ENCODE peak calls at places on chromosomes 13 and 19, in eight cellular contexts. One of them, this sample, is unnamed.

GRCh38 chr19:57068326-57068725 is 51.5 kb upstream of the USP29 start:
- DNase-seq in LoVo: no peak
- DNase-seq in H9: no peak
- DNase-seq in neural crest cell: no peak
- DNase-seq in pancreas: no peak
- DNase-seq in epithelial cell of proximal tubule: no peak
- DNase-seq in bronchial epithelial cell: no peak
- DNase-seq in heart right ventricle: no peak
- DNase-seq in this sample: no peak

GRCh38 chr13:26025771-26026170 is 26.0 kb downstream of the SHISA2 start:
- DNase-seq in LoVo: no peak
- DNase-seq in H9: no peak
- DNase-seq in neural crest cell: no peak
- DNase-seq in pancreas: no peak
- DNase-seq in epithelial cell of proximal tubule: no peak
- DNase-seq in bronchial epithelial cell: no peak
- DNase-seq in heart right ventricle: no peak
- DNase-seq in this sample: no peak

GRCh38 chr13:90968510-90968909 is 379.0 kb upstream of the MIR17HG start:
- DNase-seq in LoVo: peak; percentile 21
- DNase-seq in H9: peak; percentile 48
- DNase-seq in neural crest cell: peak; percentile 20
- DNase-seq in pancreas: no peak
- DNase-seq in epithelial cell of proximal tubule: no peak
- DNase-seq in bronchial epithelial cell: peak; percentile 29
- DNase-seq in heart right ventricle: no peak
- DNase-seq in this sample: no peak

GRCh38 chr19:44924243-44924725 is 9.9 kb downstream of the APOC1 start:
- DNase-seq in LoVo: no peak
- DNase-seq in H9: no peak
- DNase-seq in neural crest cell: no peak
- DNase-seq in pancreas: no peak
- DNase-seq in epithelial cell of proximal tubule: no peak
- DNase-seq in bronchial epithelial cell: no peak
- DNase-seq in heart right ventricle: no peak
- DNase-seq in this sample: no peak

GRCh38 chr13:26046639-26047038 is 5.2 kb downstream of the SHISA2 start:
- DNase-seq in LoVo: no peak
- DNase-seq in H9: no peak
- DNase-seq in neural crest cell: no peak
- DNase-seq in pancreas: no peak
- DNase-seq in epithelial cell of proximal tubule: no peak
- DNase-seq in bronchial epithelial cell: no peak
- DNase-seq in heart right ventricle: no peak
- DNase-seq in this sample: no peak

GRCh38 chr13:22735381-22735995 is 445.3 kb upstream of the SGCG start:
- DNase-seq in LoVo: no peak
- DNase-seq in H9: peak; percentile 43
- DNase-seq in neural crest cell: no peak
- DNase-seq in pancreas: no peak
- DNase-seq in epithelial cell of proximal tubule: no peak
- DNase-seq in bronchial epithelial cell: no peak
- DNase-seq in heart right ventricle: no peak
- DNase-seq in this sample: no peak

GRCh38 chr19:33883869-33884519 is 87.3 kb downstream of the KCTD15 start:
- DNase-seq in LoVo: no peak
- DNase-seq in H9: peak; percentile 75
- DNase-seq in neural crest cell: no peak
- DNase-seq in pancreas: peak; percentile 79
- DNase-seq in epithelial cell of proximal tubule: no peak
- DNase-seq in bronchial epithelial cell: no peak
- DNase-seq in heart right ventricle: peak; percentile 21
- DNase-seq in this sample: no peak

GRCh38 chr13:47258384-47258783 is 361.5 kb upstream of the HTR2A start:
- DNase-seq in LoVo: no peak
- DNase-seq in H9: no peak
- DNase-seq in neural crest cell: no peak
- DNase-seq in pancreas: no peak
- DNase-seq in epithelial cell of proximal tubule: no peak
- DNase-seq in bronchial epithelial cell: no peak
- DNase-seq in heart right ventricle: no peak
- DNase-seq in this sample: no peak

GRCh38 chr19:33819875-33820781 is 23.5 kb downstream of the KCTD15 start:
- DNase-seq in LoVo: peak; percentile 86
- DNase-seq in H9: peak; percentile 83
- DNase-seq in neural crest cell: peak; percentile 48
- DNase-seq in pancreas: peak; percentile 73
- DNase-seq in epithelial cell of proximal tubule: no peak
- DNase-seq in bronchial epithelial cell: peak; percentile 92
- DNase-seq in heart right ventricle: peak; percentile 84
- DNase-seq in this sample: peak; percentile 73

GRCh38 chr13:100124265-100124664 is 35.4 kb downstream of the PCCA start:
- DNase-seq in LoVo: no peak
- DNase-seq in H9: no peak
- DNase-seq in neural crest cell: no peak
- DNase-seq in pancreas: no peak
- DNase-seq in epithelial cell of proximal tubule: no peak
- DNase-seq in bronchial epithelial cell: peak; percentile 50
- DNase-seq in heart right ventricle: no peak
- DNase-seq in this sample: no peak

GRCh38 chr19:36113895-36114762 is 546 bp downstream of the POLR2I start:
- DNase-seq in LoVo: no peak
- DNase-seq in H9: peak; percentile 64
- DNase-seq in neural crest cell: no peak
- DNase-seq in pancreas: peak; percentile 48
- DNase-seq in epithelial cell of proximal tubule: no peak
- DNase-seq in bronchial epithelial cell: peak; percentile 22
- DNase-seq in heart right ventricle: no peak
- DNase-seq in this sample: peak; percentile 50

GRCh38 chr13:109743706-109744453 is 42.5 kb downstream of the IRS2 start:
- DNase-seq in LoVo: peak; percentile 79
- DNase-seq in H9: peak; percentile 43
- DNase-seq in neural crest cell: no peak
- DNase-seq in pancreas: no peak
- DNase-seq in epithelial cell of proximal tubule: peak; percentile 46
- DNase-seq in bronchial epithelial cell: peak; percentile 92
- DNase-seq in heart right ventricle: no peak
- DNase-seq in this sample: no peak

GRCh38 chr19:29871143-29871542 is 59.4 kb downstream of the CCNE1 start:
- DNase-seq in LoVo: no peak
- DNase-seq in H9: no peak
- DNase-seq in neural crest cell: no peak
- DNase-seq in pancreas: no peak
- DNase-seq in epithelial cell of proximal tubule: no peak
- DNase-seq in bronchial epithelial cell: no peak
- DNase-seq in heart right ventricle: no peak
- DNase-seq in this sample: no peak

GRCh38 chr19:8609210-8610040 is 1.1 kb downstream of the ADAMTS10 start:
- DNase-seq in LoVo: no peak
- DNase-seq in H9: peak; percentile 82
- DNase-seq in neural crest cell: peak; percentile 50
- DNase-seq in pancreas: peak; percentile 46
- DNase-seq in epithelial cell of proximal tubule: no peak
- DNase-seq in bronchial epithelial cell: no peak
- DNase-seq in heart right ventricle: peak; percentile 72
- DNase-seq in this sample: peak; percentile 68

GRCh38 chr19:33302974-33303790 is 848 bp upstream of the CEBPA start:
- DNase-seq in LoVo: peak; percentile 43
- DNase-seq in H9: peak; percentile 66
- DNase-seq in neural crest cell: peak; percentile 52
- DNase-seq in pancreas: peak; percentile 73
- DNase-seq in epithelial cell of proximal tubule: no peak
- DNase-seq in bronchial epithelial cell: no peak
- DNase-seq in heart right ventricle: peak; percentile 58
- DNase-seq in this sample: peak; percentile 20

GRCh38 chr19:42528354-42529247 is at the start of gene CEACAM1:
- DNase-seq in LoVo: peak; percentile 72
- DNase-seq in H9: no peak
- DNase-seq in neural crest cell: no peak
- DNase-seq in pancreas: no peak
- DNase-seq in epithelial cell of proximal tubule: no peak
- DNase-seq in bronchial epithelial cell: peak; percentile 55
- DNase-seq in heart right ventricle: peak; percentile 30
- DNase-seq in this sample: no peak

GRCh38 chr13:79380943-79381445 is 25.1 kb downstream of the RBM26 start:
- DNase-seq in LoVo: peak; percentile 20
- DNase-seq in H9: no peak
- DNase-seq in neural crest cell: no peak
- DNase-seq in pancreas: no peak
- DNase-seq in epithelial cell of proximal tubule: no peak
- DNase-seq in bronchial epithelial cell: no peak
- DNase-seq in heart right ventricle: no peak
- DNase-seq in this sample: no peak

GRCh38 chr19:41848666-41849065 is 3.8 kb downstream of the DMRTC2 start:
- DNase-seq in LoVo: no peak
- DNase-seq in H9: no peak
- DNase-seq in neural crest cell: no peak
- DNase-seq in pancreas: no peak
- DNase-seq in epithelial cell of proximal tubule: no peak
- DNase-seq in bronchial epithelial cell: no peak
- DNase-seq in heart right ventricle: no peak
- DNase-seq in this sample: no peak

GRCh38 chr19:56721714-56722113 is 50.2 kb upstream of the ZNF835 start:
- DNase-seq in LoVo: no peak
- DNase-seq in H9: no peak
- DNase-seq in neural crest cell: no peak
- DNase-seq in pancreas: no peak
- DNase-seq in epithelial cell of proximal tubule: no peak
- DNase-seq in bronchial epithelial cell: no peak
- DNase-seq in heart right ventricle: no peak
- DNase-seq in this sample: no peak

GRCh38 chr19:31279436-31279765 is 69.8 kb downstream of the TSHZ3 start:
- DNase-seq in LoVo: no peak
- DNase-seq in H9: no peak
- DNase-seq in neural crest cell: no peak
- DNase-seq in pancreas: no peak
- DNase-seq in epithelial cell of proximal tubule: no peak
- DNase-seq in bronchial epithelial cell: no peak
- DNase-seq in heart right ventricle: no peak
- DNase-seq in this sample: peak; percentile 21

GRCh38 chr13:86155756-86156155 is 356.5 kb upstream of the SLITRK6 start:
- DNase-seq in LoVo: no peak
- DNase-seq in H9: no peak
- DNase-seq in neural crest cell: no peak
- DNase-seq in pancreas: no peak
- DNase-seq in epithelial cell of proximal tubule: no peak
- DNase-seq in bronchial epithelial cell: no peak
- DNase-seq in heart right ventricle: no peak
- DNase-seq in this sample: no peak

GRCh38 chr13:49627831-49628652 is at the start of gene ARL11:
- DNase-seq in LoVo: no peak
- DNase-seq in H9: peak; percentile 92
- DNase-seq in neural crest cell: no peak
- DNase-seq in pancreas: no peak
- DNase-seq in epithelial cell of proximal tubule: no peak
- DNase-seq in bronchial epithelial cell: peak; percentile 32
- DNase-seq in heart right ventricle: peak; percentile 60
- DNase-seq in this sample: no peak

GRCh38 chr19:18397242-18398202 is at the start of gene LRRC25:
- DNase-seq in LoVo: no peak
- DNase-seq in H9: peak; percentile 79
- DNase-seq in neural crest cell: no peak
- DNase-seq in pancreas: peak; percentile 51
- DNase-seq in epithelial cell of proximal tubule: no peak
- DNase-seq in bronchial epithelial cell: no peak
- DNase-seq in heart right ventricle: peak; percentile 38
- DNase-seq in this sample: peak; percentile 76

GRCh38 chr13:113155982-113156655 is 2.3 kb upstream of the PROZ start:
- DNase-seq in LoVo: no peak
- DNase-seq in H9: peak; percentile 8
- DNase-seq in neural crest cell: no peak
- DNase-seq in pancreas: no peak
- DNase-seq in epithelial cell of proximal tubule: no peak
- DNase-seq in bronchial epithelial cell: no peak
- DNase-seq in heart right ventricle: no peak
- DNase-seq in this sample: no peak

GRCh38 chr19:41064974-41065569 is 23.2 kb upstream of the CYP2A13 start:
- DNase-seq in LoVo: no peak
- DNase-seq in H9: peak; percentile 54
- DNase-seq in neural crest cell: no peak
- DNase-seq in pancreas: no peak
- DNase-seq in epithelial cell of proximal tubule: no peak
- DNase-seq in bronchial epithelial cell: peak; percentile 24
- DNase-seq in heart right ventricle: no peak
- DNase-seq in this sample: no peak

GRCh38 chr19:11887247-11887617 is 350 bp upstream of the ZNF69 start:
- DNase-seq in LoVo: no peak
- DNase-seq in H9: no peak
- DNase-seq in neural crest cell: no peak
- DNase-seq in pancreas: no peak
- DNase-seq in epithelial cell of proximal tubule: no peak
- DNase-seq in bronchial epithelial cell: no peak
- DNase-seq in heart right ventricle: no peak
- DNase-seq in this sample: no peak